ENCODE peak calls at places on chromosomes 3 and 15, in six cellular contexts. One of them, this sample, is unnamed.

GRCh38 chr15:88243895-88244787 is 12.4 kb downstream of the NTRK3 start:
- DNase-seq in right atrium auricular region: no peak
- DNase-seq in psoas muscle: no peak
- DNase-seq in AG09319: no peak
- DNase-seq in omental fat pad: no peak
- DNase-seq in uterus: no peak
- DNase-seq in this sample: no peak

GRCh38 chr3:140974900-140975299 is 33.3 kb downstream of the SLC25A36 start:
- DNase-seq in right atrium auricular region: no peak
- DNase-seq in psoas muscle: no peak
- DNase-seq in AG09319: no peak
- DNase-seq in omental fat pad: no peak
- DNase-seq in uterus: no peak
- DNase-seq in this sample: no peak

GRCh38 chr3:278300-279064 is 81.9 kb downstream of the CHL1 start:
- DNase-seq in right atrium auricular region: no peak
- DNase-seq in psoas muscle: peak
- DNase-seq in AG09319: no peak
- DNase-seq in omental fat pad: no peak
- DNase-seq in uterus: no peak
- DNase-seq in this sample: no peak

GRCh38 chr3:15264486-15264885 is 58.4 kb downstream of the CAPN7 start:
- DNase-seq in right atrium auricular region: no peak
- DNase-seq in psoas muscle: no peak
- DNase-seq in AG09319: no peak
- DNase-seq in omental fat pad: no peak
- DNase-seq in uterus: no peak
- DNase-seq in this sample: no peak

GRCh38 chr3:79247367-79248103 is 520.3 kb downstream of the ROBO1 start:
- DNase-seq in right atrium auricular region: no peak
- DNase-seq in psoas muscle: peak
- DNase-seq in AG09319: no peak
- DNase-seq in omental fat pad: no peak
- DNase-seq in uterus: no peak
- DNase-seq in this sample: no peak

GRCh38 chr3:17431004-17431403 is 311.4 kb downstream of the TBC1D5 start:
- DNase-seq in right atrium auricular region: no peak
- DNase-seq in psoas muscle: no peak
- DNase-seq in AG09319: no peak
- DNase-seq in omental fat pad: no peak
- DNase-seq in uterus: no peak
- DNase-seq in this sample: no peak

GRCh38 chr3:15428539-15428938 is 1.1 kb downstream of the EAF1 start:
- DNase-seq in right atrium auricular region: no peak
- DNase-seq in psoas muscle: no peak
- DNase-seq in AG09319: no peak
- DNase-seq in omental fat pad: no peak
- DNase-seq in uterus: no peak
- DNase-seq in this sample: peak

GRCh38 chr15:62887113-62887570 is 155.4 kb upstream of the TPM1 start:
- DNase-seq in right atrium auricular region: no peak
- DNase-seq in psoas muscle: no peak
- DNase-seq in AG09319: no peak
- DNase-seq in omental fat pad: no peak
- DNase-seq in uterus: peak
- DNase-seq in this sample: no peak

GRCh38 chr3:171810278-171811058 is at the start of gene PLD1:
- DNase-seq in right atrium auricular region: peak
- DNase-seq in psoas muscle: peak
- DNase-seq in AG09319: peak
- DNase-seq in omental fat pad: no peak
- DNase-seq in uterus: no peak
- DNase-seq in this sample: no peak

GRCh38 chr15:71079208-71080044 is 35.8 kb upstream of the THSD4 start:
- DNase-seq in right atrium auricular region: no peak
- DNase-seq in psoas muscle: no peak
- DNase-seq in AG09319: peak
- DNase-seq in omental fat pad: no peak
- DNase-seq in uterus: no peak
- DNase-seq in this sample: peak

GRCh38 chr3:60755094-60755493 is 496.2 kb downstream of the FHIT start:
- DNase-seq in right atrium auricular region: no peak
- DNase-seq in psoas muscle: no peak
- DNase-seq in AG09319: no peak
- DNase-seq in omental fat pad: no peak
- DNase-seq in uterus: no peak
- DNase-seq in this sample: no peak
- TF ChIP-seq CTCF in right atrium auricular region: no peak
- TF ChIP-seq CTCF in psoas muscle: no peak
- TF ChIP-seq CTCF in AG09319: no peak
- TF ChIP-seq CTCF in omental fat pad: no peak
- TF ChIP-seq CTCF in uterus: no peak
- TF ChIP-seq CTCF in this sample: peak

GRCh38 chr3:10170915-10171478 is 6.3 kb downstream of the IRAK2 start:
- DNase-seq in right atrium auricular region: no peak
- DNase-seq in psoas muscle: no peak
- DNase-seq in AG09319: no peak
- DNase-seq in omental fat pad: no peak
- DNase-seq in uterus: no peak
- DNase-seq in this sample: no peak

GRCh38 chr3:10166213-10166604 is 1.5 kb downstream of the IRAK2 start:
- DNase-seq in right atrium auricular region: no peak
- DNase-seq in psoas muscle: no peak
- DNase-seq in AG09319: no peak
- DNase-seq in omental fat pad: no peak
- DNase-seq in uterus: no peak
- DNase-seq in this sample: no peak

GRCh38 chr3:10173095-10173925 is 8.6 kb downstream of the IRAK2 start:
- DNase-seq in right atrium auricular region: no peak
- DNase-seq in psoas muscle: no peak
- DNase-seq in AG09319: no peak
- DNase-seq in omental fat pad: no peak
- DNase-seq in uterus: no peak
- DNase-seq in this sample: no peak

GRCh38 chr3:10164546-10165393 is at the start of gene IRAK2:
- DNase-seq in right atrium auricular region: peak
- DNase-seq in psoas muscle: peak
- DNase-seq in AG09319: peak
- DNase-seq in omental fat pad: no peak
- DNase-seq in uterus: peak
- DNase-seq in this sample: no peak

GRCh38 chr3:10169000-10169496 is 4.3 kb downstream of the IRAK2 start:
- DNase-seq in right atrium auricular region: no peak
- DNase-seq in psoas muscle: no peak
- DNase-seq in AG09319: no peak
- DNase-seq in omental fat pad: no peak
- DNase-seq in uterus: no peak
- DNase-seq in this sample: no peak
- TF ChIP-seq CTCF in right atrium auricular region: no peak
- TF ChIP-seq CTCF in psoas muscle: no peak
- TF ChIP-seq CTCF in AG09319: no peak
- TF ChIP-seq CTCF in omental fat pad: no peak
- TF ChIP-seq CTCF in uterus: no peak
- TF ChIP-seq CTCF in this sample: no peak

GRCh38 chr15:72475674-72476073 is 1.5 kb downstream of the ARIH1 start:
- DNase-seq in right atrium auricular region: no peak
- DNase-seq in psoas muscle: no peak
- DNase-seq in AG09319: no peak
- DNase-seq in omental fat pad: no peak
- DNase-seq in uterus: no peak
- DNase-seq in this sample: no peak

GRCh38 chr15:72474912-72475601 is 927 bp downstream of the ARIH1 start:
- DNase-seq in right atrium auricular region: peak
- DNase-seq in psoas muscle: peak
- DNase-seq in AG09319: peak
- DNase-seq in omental fat pad: peak
- DNase-seq in uterus: peak
- DNase-seq in this sample: no peak

GRCh38 chr15:72474466-72474911 is 359 bp downstream of the ARIH1 start:
- DNase-seq in right atrium auricular region: no peak
- DNase-seq in psoas muscle: no peak
- DNase-seq in AG09319: no peak
- DNase-seq in omental fat pad: no peak
- DNase-seq in uterus: peak
- DNase-seq in this sample: no peak

GRCh38 chr15:72473670-72474465 is at the start of gene ARIH1:
- DNase-seq in right atrium auricular region: peak
- DNase-seq in psoas muscle: peak
- DNase-seq in AG09319: peak
- DNase-seq in omental fat pad: peak
- DNase-seq in uterus: peak
- DNase-seq in this sample: peak

GRCh38 chr15:72472907-72473669 is 1.0 kb upstream of the ARIH1 start:
- DNase-seq in right atrium auricular region: no peak
- DNase-seq in psoas muscle: no peak
- DNase-seq in AG09319: peak
- DNase-seq in omental fat pad: no peak
- DNase-seq in uterus: no peak
- DNase-seq in this sample: no peak
- TF ChIP-seq CTCF in right atrium auricular region: no peak
- TF ChIP-seq CTCF in psoas muscle: peak
- TF ChIP-seq CTCF in AG09319: peak
- TF ChIP-seq CTCF in omental fat pad: no peak
- TF ChIP-seq CTCF in uterus: no peak
- TF ChIP-seq CTCF in this sample: peak

DNA sequence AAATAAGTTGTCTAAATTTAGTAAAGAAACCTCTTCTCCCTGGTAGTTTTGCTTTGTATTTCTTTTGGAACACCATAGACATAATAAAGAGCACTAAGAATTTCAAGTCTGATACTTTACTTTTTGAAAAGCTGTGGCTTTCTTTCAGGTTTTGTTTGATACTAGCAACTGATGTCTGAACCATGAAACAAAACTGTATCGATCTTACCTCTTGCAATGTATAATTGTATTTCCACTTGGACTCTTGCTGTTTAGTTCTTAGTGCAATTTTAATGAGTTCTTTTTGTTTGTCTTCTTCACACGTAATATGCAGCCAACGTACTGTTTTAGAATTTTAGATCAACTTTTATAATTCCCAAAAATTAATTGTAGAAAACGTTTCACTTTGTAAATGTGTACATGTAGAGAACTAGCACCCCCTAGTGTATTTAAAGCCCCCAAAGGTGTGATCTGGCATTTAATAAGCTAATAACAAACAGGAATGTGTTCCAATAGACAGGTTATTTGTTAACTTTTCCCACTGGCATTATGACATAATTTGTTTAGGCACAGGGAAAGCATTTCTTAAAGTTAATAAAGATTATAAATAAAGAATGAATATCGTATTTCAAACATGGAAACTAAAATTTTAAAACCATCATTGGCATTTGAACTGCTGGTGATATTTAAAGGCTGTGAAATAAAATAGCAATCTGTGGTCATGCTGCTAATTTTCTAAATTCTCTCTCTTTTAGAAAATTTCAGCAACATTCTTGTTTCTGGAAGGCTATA is 289.1 kb upstream of the DNAJC19 start:
- DNase-seq in right atrium auricular region: no peak
- DNase-seq in psoas muscle: no peak
- DNase-seq in AG09319: no peak
- DNase-seq in omental fat pad: no peak
- DNase-seq in uterus: no peak
- DNase-seq in this sample: no peak
- TF ChIP-seq CTCF in right atrium auricular region: no peak
- TF ChIP-seq CTCF in psoas muscle: peak
- TF ChIP-seq CTCF in AG09319: peak
- TF ChIP-seq CTCF in omental fat pad: no peak
- TF ChIP-seq CTCF in uterus: no peak
- TF ChIP-seq CTCF in this sample: no peak

GRCh38 chr3:70065666-70066253 is 66.2 kb downstream of the SAMMSON start:
- DNase-seq in right atrium auricular region: no peak
- DNase-seq in psoas muscle: no peak
- DNase-seq in AG09319: no peak
- DNase-seq in omental fat pad: no peak
- DNase-seq in uterus: no peak
- DNase-seq in this sample: no peak
- TF ChIP-seq CTCF in right atrium auricular region: no peak
- TF ChIP-seq CTCF in psoas muscle: no peak
- TF ChIP-seq CTCF in AG09319: no peak
- TF ChIP-seq CTCF in omental fat pad: no peak
- TF ChIP-seq CTCF in uterus: no peak
- TF ChIP-seq CTCF in this sample: no peak

GRCh38 chr3:122679085-122679466 is 1.6 kb upstream of the PARP14 start:
- DNase-seq in right atrium auricular region: peak
- DNase-seq in psoas muscle: peak
- DNase-seq in AG09319: peak
- DNase-seq in omental fat pad: peak
- DNase-seq in uterus: peak
- DNase-seq in this sample: peak

GRCh38 chr3:122681294-122682015 is 816 bp downstream of the PARP14 start:
- DNase-seq in right atrium auricular region: no peak
- DNase-seq in psoas muscle: no peak
- DNase-seq in AG09319: no peak
- DNase-seq in omental fat pad: no peak
- DNase-seq in uterus: no peak
- DNase-seq in this sample: no peak

GRCh38 chr3:122679467-122680291 is 960 bp upstream of the PARP14 start:
- DNase-seq in right atrium auricular region: peak
- DNase-seq in psoas muscle: peak
- DNase-seq in AG09319: no peak
- DNase-seq in omental fat pad: no peak
- DNase-seq in uterus: peak
- DNase-seq in this sample: no peak

GRCh38 chr3:122682016-122682374 is 1.4 kb downstream of the PARP14 start:
- DNase-seq in right atrium auricular region: no peak
- DNase-seq in psoas muscle: no peak
- DNase-seq in AG09319: no peak
- DNase-seq in omental fat pad: no peak
- DNase-seq in uterus: no peak
- DNase-seq in this sample: no peak

GRCh38 chr3:122680381-122681293 is at the start of gene PARP14:
- DNase-seq in right atrium auricular region: peak
- DNase-seq in psoas muscle: peak
- DNase-seq in AG09319: peak
- DNase-seq in omental fat pad: peak
- DNase-seq in uterus: peak
- DNase-seq in this sample: peak
- TF ChIP-seq CTCF in right atrium auricular region: no peak
- TF ChIP-seq CTCF in psoas muscle: no peak
- TF ChIP-seq CTCF in AG09319: no peak
- TF ChIP-seq CTCF in omental fat pad: no peak
- TF ChIP-seq CTCF in uterus: no peak
- TF ChIP-seq CTCF in this sample: no peak

DNA sequence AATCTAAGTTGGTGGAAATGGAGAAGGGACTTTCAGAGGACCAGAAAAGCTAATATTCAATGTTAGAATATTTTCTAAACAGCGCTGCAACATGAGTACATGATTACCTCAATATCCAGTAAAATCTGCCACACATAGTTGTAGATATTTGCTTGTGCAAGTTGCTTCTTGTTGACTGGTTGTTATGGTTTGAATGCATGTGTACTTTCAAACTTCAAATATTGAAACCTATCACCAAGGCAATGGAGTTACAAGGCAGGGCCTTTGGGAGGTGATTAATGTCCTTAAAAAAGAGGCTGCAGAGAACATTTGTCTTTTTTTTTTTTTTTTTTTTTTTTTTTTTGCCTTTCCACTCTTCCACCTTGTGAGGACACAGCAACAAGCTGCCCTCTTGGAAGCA is 49.9 kb downstream of the TMCO5A start:
- DNase-seq in right atrium auricular region: no peak
- DNase-seq in psoas muscle: no peak
- DNase-seq in AG09319: no peak
- DNase-seq in omental fat pad: no peak
- DNase-seq in uterus: no peak
- DNase-seq in this sample: no peak
- TF ChIP-seq CTCF in right atrium auricular region: no peak
- TF ChIP-seq CTCF in psoas muscle: no peak
- TF ChIP-seq CTCF in AG09319: no peak
- TF ChIP-seq CTCF in omental fat pad: no peak
- TF ChIP-seq CTCF in uterus: no peak
- TF ChIP-seq CTCF in this sample: no peak